ENCODE peak calls at places on chromosomes 13 and 19, in seven cellular contexts. One of them, this sample, is unnamed. For H3K27me3, the result is how much of the 10 kb centered on the place peaks cover.

GRCh38 chr13:106473174-106473573 is 62.3 kb downstream of the EFNB2 start:
- DNase-seq in testis: peak
- DNase-seq in brain microvascular endothelial cell: no peak
- DNase-seq in tibial nerve: no peak
- DNase-seq in left lung: no peak
- DNase-seq in tibial artery: no peak
- DNase-seq in neuronal stem cell: no peak
- DNase-seq in this sample: no peak

GRCh38 chr13:44874886-44875630 is 114.2 kb downstream of the NUFIP1 start:
- DNase-seq in testis: no peak
- DNase-seq in brain microvascular endothelial cell: no peak
- DNase-seq in tibial nerve: no peak
- DNase-seq in left lung: no peak
- DNase-seq in tibial artery: no peak
- DNase-seq in neuronal stem cell: no peak
- DNase-seq in this sample: no peak

GRCh38 chr19:33904681-33905080 is 108.0 kb downstream of the KCTD15 start:
- DNase-seq in testis: no peak
- DNase-seq in brain microvascular endothelial cell: peak
- DNase-seq in tibial nerve: no peak
- DNase-seq in left lung: no peak
- DNase-seq in tibial artery: no peak
- DNase-seq in neuronal stem cell: peak
- DNase-seq in this sample: peak

GRCh38 chr19:38122402-38123093 is 101.5 kb downstream of the DPF1 start:
- DNase-seq in testis: no peak
- DNase-seq in brain microvascular endothelial cell: no peak
- DNase-seq in tibial nerve: no peak
- DNase-seq in left lung: no peak
- DNase-seq in tibial artery: no peak
- DNase-seq in neuronal stem cell: no peak
- DNase-seq in this sample: no peak

GRCh38 chr13:25709088-25709487 is 337.3 kb downstream of the ATP8A2 start:
- DNase-seq in testis: no peak
- DNase-seq in brain microvascular endothelial cell: no peak
- DNase-seq in tibial nerve: no peak
- DNase-seq in left lung: no peak
- DNase-seq in tibial artery: no peak
- DNase-seq in neuronal stem cell: no peak
- DNase-seq in this sample: no peak

GRCh38 chr13:108983273-108983672 is 353.9 kb downstream of the MYO16 start:
- DNase-seq in testis: no peak
- DNase-seq in brain microvascular endothelial cell: no peak
- DNase-seq in tibial nerve: no peak
- DNase-seq in left lung: no peak
- DNase-seq in tibial artery: no peak
- DNase-seq in neuronal stem cell: no peak
- DNase-seq in this sample: no peak

GRCh38 chr13:113291997-113292862 is 4.8 kb upstream of the LAMP1 start:
- DNase-seq in testis: peak
- DNase-seq in brain microvascular endothelial cell: no peak
- DNase-seq in tibial nerve: no peak
- DNase-seq in left lung: peak
- DNase-seq in tibial artery: no peak
- DNase-seq in neuronal stem cell: no peak
- DNase-seq in this sample: no peak

GRCh38 chr13:44107357-44108121 is 227.8 kb downstream of the LACC1 start:
- DNase-seq in testis: no peak
- DNase-seq in brain microvascular endothelial cell: no peak
- DNase-seq in tibial nerve: no peak
- DNase-seq in left lung: no peak
- DNase-seq in tibial artery: no peak
- DNase-seq in neuronal stem cell: no peak
- DNase-seq in this sample: no peak

GRCh38 chr13:46864941-46865340 is 31.9 kb downstream of the HTR2A start:
- DNase-seq in testis: no peak
- DNase-seq in brain microvascular endothelial cell: no peak
- DNase-seq in tibial nerve: no peak
- DNase-seq in left lung: no peak
- DNase-seq in tibial artery: no peak
- DNase-seq in neuronal stem cell: no peak
- DNase-seq in this sample: no peak

GRCh38 chr13:40445557-40445990 is 220.9 kb downstream of the FOXO1 start:
- DNase-seq in testis: no peak
- DNase-seq in brain microvascular endothelial cell: peak
- DNase-seq in tibial nerve: peak
- DNase-seq in left lung: no peak
- DNase-seq in tibial artery: no peak
- DNase-seq in neuronal stem cell: no peak
- DNase-seq in this sample: peak

GRCh38 chr13:78595819-78596700 is 7.3 kb downstream of the POU4F1 start:
- DNase-seq in testis: peak
- DNase-seq in brain microvascular endothelial cell: no peak
- DNase-seq in tibial nerve: no peak
- DNase-seq in left lung: peak
- DNase-seq in tibial artery: no peak
- DNase-seq in neuronal stem cell: peak
- DNase-seq in this sample: no peak

GRCh38 chr13:38965281-38965680 is 25.4 kb downstream of the STOML3 start:
- DNase-seq in testis: no peak
- DNase-seq in brain microvascular endothelial cell: no peak
- DNase-seq in tibial nerve: no peak
- DNase-seq in left lung: no peak
- DNase-seq in tibial artery: no peak
- DNase-seq in neuronal stem cell: no peak
- DNase-seq in this sample: no peak

GRCh38 chr13:99380921-99381645 is 73.9 kb upstream of the GPR183 start:
- DNase-seq in testis: no peak
- DNase-seq in brain microvascular endothelial cell: no peak
- DNase-seq in tibial nerve: no peak
- DNase-seq in left lung: no peak
- DNase-seq in tibial artery: no peak
- DNase-seq in neuronal stem cell: no peak
- DNase-seq in this sample: no peak

GRCh38 chr19:52190679-52191293 is 934 bp downstream of the PPP2R1A start:
- DNase-seq in testis: peak
- DNase-seq in brain microvascular endothelial cell: peak
- DNase-seq in tibial nerve: no peak
- DNase-seq in left lung: no peak
- DNase-seq in tibial artery: peak
- DNase-seq in neuronal stem cell: peak
- DNase-seq in this sample: no peak

GRCh38 chr19:19280561-19280960 is 7.5 kb upstream of the TM6SF2 start:
- DNase-seq in testis: no peak
- DNase-seq in brain microvascular endothelial cell: no peak
- DNase-seq in tibial nerve: no peak
- DNase-seq in left lung: no peak
- DNase-seq in tibial artery: no peak
- DNase-seq in neuronal stem cell: no peak
- DNase-seq in this sample: peak

GRCh38 chr19:43755256-43755801 is 567 bp upstream of the SMG9 start:
- DNase-seq in testis: peak
- DNase-seq in brain microvascular endothelial cell: peak
- DNase-seq in tibial nerve: peak
- DNase-seq in left lung: peak
- DNase-seq in tibial artery: peak
- DNase-seq in neuronal stem cell: peak
- DNase-seq in this sample: no peak

GRCh38 chr13:106847049-106847448 is 279.1 kb upstream of the ARGLU1 start:
- DNase-seq in testis: no peak
- DNase-seq in brain microvascular endothelial cell: no peak
- DNase-seq in tibial nerve: no peak
- DNase-seq in left lung: no peak
- DNase-seq in tibial artery: no peak
- DNase-seq in neuronal stem cell: no peak
- DNase-seq in this sample: no peak

GRCh38 chr19:49421039-49421877 is 2.0 kb downstream of the PTH2 start:
- DNase-seq in testis: peak
- DNase-seq in brain microvascular endothelial cell: peak
- DNase-seq in tibial nerve: peak
- DNase-seq in left lung: peak
- DNase-seq in tibial artery: no peak
- DNase-seq in neuronal stem cell: peak
- DNase-seq in this sample: no peak

GRCh38 chr19:44820648-44821609 is 12.0 kb downstream of the BCAM start:
- DNase-seq in testis: peak
- DNase-seq in brain microvascular endothelial cell: peak
- DNase-seq in tibial nerve: peak
- DNase-seq in left lung: no peak
- DNase-seq in tibial artery: peak
- DNase-seq in neuronal stem cell: no peak
- DNase-seq in this sample: no peak

GRCh38 chr19:12778020-12778904 is 2.9 kb upstream of the HOOK2 start:
- DNase-seq in testis: peak
- DNase-seq in brain microvascular endothelial cell: peak
- DNase-seq in tibial nerve: peak
- DNase-seq in left lung: peak
- DNase-seq in tibial artery: peak
- DNase-seq in neuronal stem cell: no peak
- DNase-seq in this sample: no peak

GRCh38 chr13:112579310-112579843 is 8.6 kb downstream of the TUBGCP3 start:
- DNase-seq in testis: no peak
- DNase-seq in brain microvascular endothelial cell: no peak
- DNase-seq in tibial nerve: no peak
- DNase-seq in left lung: no peak
- DNase-seq in tibial artery: no peak
- DNase-seq in neuronal stem cell: no peak
- DNase-seq in this sample: no peak

GRCh38 chr13:110156186-110157065 is 150.5 kb downstream of the COL4A1 start:
- DNase-seq in testis: no peak
- DNase-seq in brain microvascular endothelial cell: no peak
- DNase-seq in tibial nerve: no peak
- DNase-seq in left lung: no peak
- DNase-seq in tibial artery: no peak
- DNase-seq in neuronal stem cell: no peak
- DNase-seq in this sample: no peak

DNA sequence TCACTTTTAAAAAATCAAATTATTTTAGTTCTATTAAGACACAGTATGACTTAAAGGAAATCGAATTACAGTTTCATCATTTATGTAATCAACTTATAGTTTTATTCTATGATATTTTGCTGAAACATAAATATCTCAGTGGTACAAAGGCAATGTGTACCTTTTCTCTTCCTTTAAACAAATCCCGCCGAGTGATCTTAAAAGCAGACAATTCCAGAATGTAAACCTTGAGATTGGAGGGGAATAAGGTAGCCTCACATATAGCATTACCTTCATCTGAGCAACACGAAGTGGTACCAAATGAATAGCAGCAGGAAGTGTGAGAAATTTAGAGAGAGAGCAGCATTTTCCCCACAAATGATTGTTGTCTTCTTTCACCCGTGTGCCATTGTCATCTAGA is 842.2 kb upstream of the GPC6 start:
- DNase-seq in testis: no peak
- DNase-seq in brain microvascular endothelial cell: no peak
- DNase-seq in tibial nerve: no peak
- DNase-seq in left lung: no peak
- DNase-seq in tibial artery: no peak
- DNase-seq in neuronal stem cell: no peak
- DNase-seq in this sample: no peak
- H3K27me3 ChIP-seq in testis: under half
- H3K27me3 ChIP-seq in brain microvascular endothelial cell: under half
- H3K27me3 ChIP-seq in tibial nerve: under half
- H3K27me3 ChIP-seq in left lung: under half
- H3K27me3 ChIP-seq in tibial artery: under half
- H3K27me3 ChIP-seq in neuronal stem cell: under half
- H3K27me3 ChIP-seq in this sample: under half

DNA sequence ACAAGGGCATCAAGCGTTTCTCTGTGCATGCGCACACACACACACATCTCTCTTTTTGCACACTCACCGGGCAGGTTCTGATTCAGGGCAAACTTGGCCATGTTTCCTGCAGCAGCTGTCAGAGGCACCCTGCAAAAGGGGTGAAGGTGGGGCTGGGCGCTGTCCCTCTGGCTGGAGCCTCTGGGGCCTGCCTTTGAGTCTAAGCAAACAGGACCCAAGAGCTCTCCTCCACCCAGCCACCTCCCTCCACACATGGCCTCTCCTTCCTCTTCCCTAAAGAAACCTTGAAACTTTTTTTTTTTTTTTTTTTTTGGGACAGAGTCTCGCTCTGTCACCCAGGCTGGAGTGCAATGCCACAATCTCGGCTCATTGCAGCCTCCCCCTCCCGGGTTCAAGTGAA is 5.3 kb downstream of the KANK3 start:
- DNase-seq in testis: no peak
- DNase-seq in brain microvascular endothelial cell: no peak
- DNase-seq in tibial nerve: no peak
- DNase-seq in left lung: no peak
- DNase-seq in tibial artery: no peak
- DNase-seq in neuronal stem cell: no peak
- DNase-seq in this sample: no peak
- H3K27me3 ChIP-seq in testis: under half
- H3K27me3 ChIP-seq in brain microvascular endothelial cell: under half
- H3K27me3 ChIP-seq in tibial nerve: under half
- H3K27me3 ChIP-seq in left lung: half or more
- H3K27me3 ChIP-seq in tibial artery: under half
- H3K27me3 ChIP-seq in neuronal stem cell: half or more
- H3K27me3 ChIP-seq in this sample: under half

DNA sequence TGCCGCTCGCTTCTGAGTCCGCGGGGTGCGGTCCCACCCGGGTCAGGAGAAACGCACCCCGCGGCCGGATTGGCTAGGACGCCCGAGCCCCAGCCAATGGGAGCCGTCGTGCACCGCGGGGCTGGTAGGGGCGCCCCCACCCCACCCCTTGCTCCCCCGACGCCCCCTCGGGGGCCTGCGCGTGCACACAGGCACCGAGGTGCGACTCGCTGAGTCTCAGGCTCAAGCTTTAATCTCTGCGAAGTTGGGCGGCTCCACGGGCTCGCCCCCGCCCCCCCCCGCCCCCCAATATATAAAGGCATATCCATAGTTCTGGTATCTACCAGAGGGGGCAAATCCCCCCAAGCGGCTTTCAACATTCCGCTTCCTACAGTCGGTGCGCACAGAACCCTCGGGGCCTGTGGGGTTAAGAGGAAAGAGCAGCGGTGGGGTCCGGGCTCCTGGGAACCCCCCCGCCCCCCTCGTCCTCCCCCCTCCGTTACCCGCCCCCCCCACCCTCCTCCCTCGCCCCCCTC is at the start of gene COX6B2:
- DNase-seq in testis: peak
- DNase-seq in brain microvascular endothelial cell: no peak
- DNase-seq in tibial nerve: no peak
- DNase-seq in left lung: peak
- DNase-seq in tibial artery: no peak
- DNase-seq in neuronal stem cell: no peak
- DNase-seq in this sample: no peak
- H3K27me3 ChIP-seq in testis: under half
- H3K27me3 ChIP-seq in brain microvascular endothelial cell: under half
- H3K27me3 ChIP-seq in tibial nerve: half or more
- H3K27me3 ChIP-seq in left lung: half or more
- H3K27me3 ChIP-seq in tibial artery: half or more
- H3K27me3 ChIP-seq in neuronal stem cell: half or more
- H3K27me3 ChIP-seq in this sample: under half

DNA sequence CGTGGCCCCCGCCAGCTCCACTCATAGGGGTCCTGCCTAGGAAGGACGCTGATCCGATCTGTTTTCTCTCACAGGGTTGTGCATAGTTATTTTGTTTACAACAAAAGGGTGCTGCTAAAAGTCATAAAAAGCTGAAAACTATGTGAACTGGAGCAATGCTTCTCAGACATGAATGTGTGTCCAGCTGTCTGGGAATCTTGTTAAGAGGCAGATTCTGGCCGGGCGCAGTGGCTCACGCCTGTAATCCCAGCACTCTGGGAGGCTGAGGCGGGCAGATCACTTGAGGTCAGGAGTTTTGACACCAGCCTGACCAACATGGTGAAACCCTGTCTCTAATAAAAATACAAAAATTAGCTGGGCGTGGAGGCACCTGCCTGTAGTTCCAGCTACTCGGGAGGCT is 8.6 kb downstream of the LRRC4B start:
- DNase-seq in testis: no peak
- DNase-seq in brain microvascular endothelial cell: no peak
- DNase-seq in tibial nerve: no peak
- DNase-seq in left lung: no peak
- DNase-seq in tibial artery: no peak
- DNase-seq in neuronal stem cell: no peak
- DNase-seq in this sample: no peak
- H3K27me3 ChIP-seq in testis: under half
- H3K27me3 ChIP-seq in brain microvascular endothelial cell: under half
- H3K27me3 ChIP-seq in tibial nerve: half or more
- H3K27me3 ChIP-seq in left lung: half or more
- H3K27me3 ChIP-seq in tibial artery: half or more
- H3K27me3 ChIP-seq in neuronal stem cell: under half
- H3K27me3 ChIP-seq in this sample: under half

This sample was measured in kidney epithelial cell.